ENCODE peak calls at places on chromosomes 3 and 15, in ten cellular contexts. V is CD8-positive, alpha-beta T cell; R is sigmoid colon; E is neural crest cell; N is Calu3; G is right atrium auricular region; M is heart right ventricle; A is A673; Z is WTC11; H is ovary. T is an unnamed sample.

GRCh38 chr15:26887926-26888666 is 21.2 kb downstream of the GABRA5 start:
- DNase-seq in V (no peak), R (no peak), E (no peak), N (no peak), G (no peak), M (no peak), A (no peak), Z (no peak), H (no peak), T (no peak)

GRCh38 chr3:156723182-156723619 is 48.8 kb downstream of the TIPARP start:
- DNase-seq in V (no peak), R (no peak), E (no peak), N (no peak), G (no peak), M (peak; percentile 10), A (no peak), Z (no peak), H (no peak), T (no peak)

GRCh38 chr3:185856652-185857051 is 31.8 kb upstream of the IGF2BP2 start:
- DNase-seq in V (no peak), R (no peak), E (no peak), N (no peak), G (no peak), M (no peak), A (no peak), Z (no peak), H (no peak), T (no peak)

GRCh38 chr3:10164546-10165393 is at the start of gene IRAK2:
- DNase-seq in V (peak; percentile 77), R (peak; percentile 90), E (peak; percentile 52), N (peak; percentile 78), G (peak; percentile 74), M (peak; percentile 70), A (peak; percentile 62), Z (peak; percentile 80), H (peak; percentile 75), T (no peak)

GRCh38 chr3:107212709-107213664 is 164.3 kb upstream of the CCDC54 start:
- DNase-seq in V (no peak), R (no peak), E (no peak), N (no peak), G (no peak), M (no peak), A (no peak), Z (no peak), H (no peak), T (no peak)

GRCh38 chr15:101805605-101806345 is 2.5 kb downstream of the OR4F6 start:
- DNase-seq in V (no peak), R (no peak), E (no peak), N (no peak), G (no peak), M (no peak), A (no peak), Z (no peak), H (no peak), T (no peak)

GRCh38 chr15:69296606-69297005 is 2.1 kb upstream of the PAQR5 start:
- DNase-seq in V (no peak), R (no peak), E (no peak), N (no peak), G (no peak), M (no peak), A (no peak), Z (no peak), H (no peak), T (no peak)

GRCh38 chr3:140342668-140343067 is 335.2 kb upstream of the TRIM42 start:
- DNase-seq in V (no peak), R (no peak), E (no peak), N (no peak), G (no peak), M (no peak), A (no peak), Z (no peak), H (no peak), T (no peak)

GRCh38 chr3:128011140-128011539 is 41.1 kb upstream of the SEC61A1 start:
- DNase-seq in V (no peak), R (no peak), E (peak; percentile 48), N (peak; percentile 94), G (no peak), M (no peak), A (peak; percentile 65), Z (peak; percentile 90), H (no peak), T (peak; percentile 18)

GRCh38 chr3:99933971-99934750 is 116.5 kb downstream of the CMSS1 start:
- DNase-seq in V (no peak), R (no peak), E (no peak), N (no peak), G (no peak), M (no peak), A (no peak), Z (no peak), H (no peak), T (no peak)

GRCh38 chr15:52440414-52440813 is 88.3 kb downstream of the MYO5A start:
- DNase-seq in V (no peak), R (no peak), E (no peak), N (no peak), G (no peak), M (no peak), A (no peak), Z (no peak), H (no peak), T (no peak)

DNA sequence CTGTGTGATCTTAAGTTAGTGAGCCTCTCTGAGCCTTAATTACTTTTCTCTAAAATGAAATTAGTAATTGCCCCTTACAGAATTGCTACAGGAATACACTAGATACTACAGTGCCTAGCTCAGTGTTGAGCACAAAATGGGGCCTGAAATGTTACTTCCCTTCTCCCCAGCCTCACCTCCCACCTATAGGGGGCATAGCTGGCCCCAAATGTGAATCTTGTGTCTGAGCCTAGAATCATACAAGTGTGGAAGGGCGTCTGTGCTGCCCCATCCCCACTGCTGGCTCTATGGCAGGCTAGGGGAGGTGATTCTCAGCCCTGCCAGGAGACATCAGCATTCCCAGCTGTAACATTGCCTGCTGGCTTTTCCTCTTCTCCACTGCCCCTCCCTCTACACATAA is 42.7 kb downstream of the IFT122 start:
- DNase-seq in V (no peak), R (no peak), E (no peak), N (no peak), G (no peak), M (no peak), A (peak; percentile 24), Z (peak; percentile 54), H (no peak), T (peak; percentile 17)
- TF ChIP-seq CTCF in V (no peak), R (no peak), E (peak; percentile 35), N (no peak), G (no peak), M (peak; percentile 8), A (peak; percentile 43), Z (no peak), H (no peak), T (peak; percentile 47)

GRCh38 chr3:113910966-113911365 is 36.8 kb upstream of the ZDHHC23 start:
- DNase-seq in V (no peak), R (no peak), E (no peak), N (no peak), G (no peak), M (no peak), A (no peak), Z (no peak), H (no peak), T (no peak)

GRCh38 chr3:113914646-113915045 is 33.2 kb upstream of the ZDHHC23 start:
- DNase-seq in V (no peak), R (no peak), E (no peak), N (no peak), G (no peak), M (no peak), A (no peak), Z (no peak), H (no peak), T (no peak)

GRCh38 chr3:113908133-113908532 is 39.7 kb upstream of the ZDHHC23 start:
- DNase-seq in V (no peak), R (no peak), E (no peak), N (no peak), G (no peak), M (no peak), A (no peak), Z (no peak), H (no peak), T (no peak)

GRCh38 chr3:113912551-113913246 is 35.1 kb upstream of the ZDHHC23 start:
- DNase-seq in V (no peak), R (no peak), E (no peak), N (peak; percentile 39), G (no peak), M (no peak), A (peak; percentile 58), Z (peak; percentile 40), H (no peak), T (peak; percentile 33)
- TF ChIP-seq CTCF in V (peak; percentile 65), R (peak; percentile 46), E (peak; percentile 77), N (peak; percentile 31), G (peak; percentile 60), M (peak; percentile 36), A (peak; percentile 65), Z (peak; percentile 61), H (peak; percentile 37), T (peak; percentile 78)

GRCh38 chr15:90599116-90599515 is 69.4 kb downstream of the CRTC3 start:
- DNase-seq in V (no peak), R (no peak), E (no peak), N (no peak), G (no peak), M (no peak), A (no peak), Z (no peak), H (no peak), T (no peak)

GRCh38 chr15:90598679-90599078 is 69.0 kb downstream of the CRTC3 start:
- DNase-seq in V (no peak), R (no peak), E (no peak), N (no peak), G (no peak), M (no peak), A (no peak), Z (no peak), H (no peak), T (no peak)

GRCh38 chr15:90596943-90597342 is 67.2 kb downstream of the CRTC3 start:
- DNase-seq in V (no peak), R (no peak), E (no peak), N (no peak), G (no peak), M (no peak), A (no peak), Z (no peak), H (peak; percentile 43), T (no peak)

GRCh38 chr15:90597477-90598052 is 67.8 kb downstream of the CRTC3 start:
- DNase-seq in V (no peak), R (no peak), E (no peak), N (no peak), G (no peak), M (no peak), A (no peak), Z (no peak), H (no peak), T (no peak)

GRCh38 chr15:90598053-90598577 is 68.4 kb downstream of the CRTC3 start:
- DNase-seq in V (no peak), R (peak; percentile 74), E (no peak), N (peak; percentile 37), G (peak; percentile 70), M (peak; percentile 59), A (no peak), Z (peak; percentile 50), H (no peak), T (no peak)
- TF ChIP-seq CTCF in V (no peak), R (no peak), E (no peak), N (no peak), G (peak; percentile 46), M (no peak), A (no peak), Z (no peak), H (no peak), T (no peak)

DNA sequence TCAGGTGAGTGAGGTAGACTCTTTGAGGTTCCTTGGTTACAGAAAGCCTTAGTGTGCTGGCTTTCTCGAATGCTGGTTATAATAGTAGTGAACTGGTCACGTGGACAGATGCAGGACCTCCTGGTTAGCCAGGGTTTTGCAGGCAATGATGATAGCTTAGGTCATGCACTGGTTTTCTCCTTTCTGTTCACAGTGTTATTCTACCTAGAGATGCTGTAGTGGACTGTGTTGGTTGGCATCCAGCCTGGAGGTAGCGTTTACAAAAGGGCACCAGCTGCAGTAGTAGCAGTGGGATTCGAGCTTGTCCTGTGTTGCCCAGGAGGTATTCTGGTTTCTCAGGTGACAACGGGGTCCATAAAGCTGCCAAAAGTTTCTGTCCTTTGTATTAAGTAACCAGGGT is 27.0 kb downstream of the PCCB start:
- DNase-seq in V (no peak), R (no peak), E (no peak), N (no peak), G (no peak), M (no peak), A (no peak), Z (no peak), H (no peak), T (no peak)
- TF ChIP-seq CTCF in V (no peak), R (no peak), E (no peak), N (no peak), G (no peak), M (no peak), A (no peak), Z (no peak), H (no peak), T (no peak)